ENCODE peak calls at places on chromosomes 7 and 10, in five cellular contexts. One of them, this sample, is unnamed.

GRCh38 chr10:110634527-110635209 is 9.5 kb upstream of the RBM20 start:
- DNase-seq in AG09309: no peak
- DNase-seq in cardiac fibroblast: no peak
- DNase-seq in upper lobe of right lung: no peak
- DNase-seq in HFF-Myc: no peak
- DNase-seq in this sample: no peak

GRCh38 chr7:63067897-63068585 is 930.6 kb upstream of the ZNF722 start:
- DNase-seq in AG09309: no peak
- DNase-seq in cardiac fibroblast: no peak
- DNase-seq in upper lobe of right lung: peak; percentile 78
- DNase-seq in HFF-Myc: no peak
- DNase-seq in this sample: no peak

GRCh38 chr7:117719377-117719776 is 153.9 kb downstream of the CTTNBP2 start:
- DNase-seq in AG09309: no peak
- DNase-seq in cardiac fibroblast: no peak
- DNase-seq in upper lobe of right lung: no peak
- DNase-seq in HFF-Myc: no peak
- DNase-seq in this sample: no peak

GRCh38 chr10:42753126-42753506 is 29.5 kb upstream of the BMS1 start:
- DNase-seq in AG09309: peak; percentile 14
- DNase-seq in cardiac fibroblast: peak; percentile 77
- DNase-seq in upper lobe of right lung: peak; percentile 87
- DNase-seq in HFF-Myc: peak; percentile 27
- DNase-seq in this sample: peak; percentile 8

GRCh38 chr10:124301736-124302135 is 117.0 kb downstream of the OAT start:
- DNase-seq in AG09309: no peak
- DNase-seq in cardiac fibroblast: no peak
- DNase-seq in upper lobe of right lung: peak; percentile 53
- DNase-seq in HFF-Myc: no peak
- DNase-seq in this sample: no peak

GRCh38 chr10:60286436-60287023 is 103.1 kb downstream of the ANK3 start:
- DNase-seq in AG09309: no peak
- DNase-seq in cardiac fibroblast: peak; percentile 56
- DNase-seq in upper lobe of right lung: no peak
- DNase-seq in HFF-Myc: no peak
- DNase-seq in this sample: no peak

GRCh38 chr10:6039711-6040110 is 22.5 kb downstream of the IL2RA start:
- DNase-seq in AG09309: no peak
- DNase-seq in cardiac fibroblast: no peak
- DNase-seq in upper lobe of right lung: no peak
- DNase-seq in HFF-Myc: no peak
- DNase-seq in this sample: no peak

GRCh38 chr7:121126801-121127534 is 138.5 kb downstream of the CPED1 start:
- DNase-seq in AG09309: no peak
- DNase-seq in cardiac fibroblast: peak; percentile 57
- DNase-seq in upper lobe of right lung: no peak
- DNase-seq in HFF-Myc: no peak
- DNase-seq in this sample: peak; percentile 31

GRCh38 chr10:71927669-71928592 is 36.3 kb upstream of the CHST3 start:
- DNase-seq in AG09309: peak; percentile 20
- DNase-seq in cardiac fibroblast: peak; percentile 26
- DNase-seq in upper lobe of right lung: no peak
- DNase-seq in HFF-Myc: no peak
- DNase-seq in this sample: no peak

GRCh38 chr10:18438356-18439126 is 212.8 kb downstream of the NSUN6 start:
- DNase-seq in AG09309: no peak
- DNase-seq in cardiac fibroblast: no peak
- DNase-seq in upper lobe of right lung: no peak
- DNase-seq in HFF-Myc: no peak
- DNase-seq in this sample: no peak

GRCh38 chr7:18961997-18962396 is 155.4 kb downstream of the TWIST1 start:
- DNase-seq in AG09309: no peak
- DNase-seq in cardiac fibroblast: peak; percentile 48
- DNase-seq in upper lobe of right lung: no peak
- DNase-seq in HFF-Myc: no peak
- DNase-seq in this sample: peak; percentile 19

GRCh38 chr10:50851884-50852671 is 33.3 kb downstream of the A1CF start:
- DNase-seq in AG09309: no peak
- DNase-seq in cardiac fibroblast: no peak
- DNase-seq in upper lobe of right lung: no peak
- DNase-seq in HFF-Myc: no peak
- DNase-seq in this sample: no peak

GRCh38 chr7:106770191-106770590 is 94.9 kb upstream of the PIK3CG start:
- DNase-seq in AG09309: peak; percentile 59
- DNase-seq in cardiac fibroblast: peak; percentile 66
- DNase-seq in upper lobe of right lung: no peak
- DNase-seq in HFF-Myc: peak; percentile 53
- DNase-seq in this sample: peak; percentile 73

GRCh38 chr10:85976267-85976793 is 390.3 kb downstream of the GRID1 start:
- DNase-seq in AG09309: no peak
- DNase-seq in cardiac fibroblast: no peak
- DNase-seq in upper lobe of right lung: no peak
- DNase-seq in HFF-Myc: no peak
- DNase-seq in this sample: no peak

GRCh38 chr7:32357535-32358277 is 132.5 kb downstream of the LSM5 start:
- DNase-seq in AG09309: no peak
- DNase-seq in cardiac fibroblast: no peak
- DNase-seq in upper lobe of right lung: no peak
- DNase-seq in HFF-Myc: no peak
- DNase-seq in this sample: no peak

GRCh38 chr7:156473476-156474240 is 166.9 kb upstream of the RNF32 start:
- DNase-seq in AG09309: no peak
- DNase-seq in cardiac fibroblast: peak; percentile 41
- DNase-seq in upper lobe of right lung: no peak
- DNase-seq in HFF-Myc: no peak
- DNase-seq in this sample: peak; percentile 11

GRCh38 chr10:98242823-98243222 is 25.2 kb downstream of the LOXL4 start:
- DNase-seq in AG09309: no peak
- DNase-seq in cardiac fibroblast: peak; percentile 64
- DNase-seq in upper lobe of right lung: no peak
- DNase-seq in HFF-Myc: no peak
- DNase-seq in this sample: peak; percentile 35
- TF ChIP-seq CTCF in AG09309: peak; percentile 53
- TF ChIP-seq CTCF in cardiac fibroblast: peak; percentile 33
- TF ChIP-seq CTCF in upper lobe of right lung: peak; percentile 34
- TF ChIP-seq CTCF in HFF-Myc: peak; percentile 44
- TF ChIP-seq CTCF in this sample: peak; percentile 58

GRCh38 chr10:97850446-97850845 is 803 bp downstream of the GOLGA7B start:
- DNase-seq in AG09309: no peak
- DNase-seq in cardiac fibroblast: no peak
- DNase-seq in upper lobe of right lung: no peak
- DNase-seq in HFF-Myc: no peak
- DNase-seq in this sample: no peak
- H3K4me3 ChIP-seq in AG09309: no peak overlapping the region
- H3K4me3 ChIP-seq in cardiac fibroblast: no peak overlapping the region
- H3K4me3 ChIP-seq in upper lobe of right lung: peak overlapping the region; percentile 25
- H3K4me3 ChIP-seq in HFF-Myc: no peak overlapping the region
- H3K4me3 ChIP-seq in this sample: no peak overlapping the region

DNA sequence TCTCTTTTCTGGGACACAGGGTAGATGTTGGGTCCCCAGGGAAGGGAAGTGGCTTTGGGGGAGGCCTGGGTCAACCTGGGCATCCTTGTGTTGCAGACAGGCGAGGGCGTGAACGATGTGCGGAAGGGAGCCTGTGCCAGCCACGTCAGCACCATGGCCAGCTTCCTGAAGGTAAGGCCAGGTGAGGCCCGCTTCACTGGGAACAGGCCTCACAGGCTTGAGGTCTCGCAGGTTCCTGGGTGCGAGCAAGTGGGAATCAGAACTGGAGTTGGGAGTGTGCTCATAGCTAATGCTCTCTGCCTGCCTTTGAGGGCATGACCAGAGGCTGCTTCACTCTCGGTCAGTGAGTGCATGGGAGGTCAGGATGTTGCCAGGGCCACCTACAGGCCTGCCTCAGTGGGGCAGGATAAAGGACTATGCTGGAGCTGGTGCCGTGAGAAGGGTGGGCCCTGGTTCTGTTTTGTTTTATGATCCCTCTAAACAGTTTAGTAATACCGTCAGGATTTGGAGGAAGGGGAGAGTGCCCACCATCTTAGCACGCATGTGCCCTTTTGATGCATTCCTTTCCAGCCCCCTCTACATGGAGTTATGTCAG is 8.4 kb downstream of the DBNL start:
- DNase-seq in AG09309: no peak
- DNase-seq in cardiac fibroblast: no peak
- DNase-seq in upper lobe of right lung: peak; percentile 49
- DNase-seq in HFF-Myc: no peak
- DNase-seq in this sample: no peak
- TF ChIP-seq CTCF in AG09309: no peak
- TF ChIP-seq CTCF in cardiac fibroblast: peak; percentile 5
- TF ChIP-seq CTCF in upper lobe of right lung: no peak
- TF ChIP-seq CTCF in HFF-Myc: no peak
- TF ChIP-seq CTCF in this sample: no peak

GRCh38 chr7:40354736-40355135 is 219.9 kb downstream of the SUGCT start:
- DNase-seq in AG09309: no peak
- DNase-seq in cardiac fibroblast: no peak
- DNase-seq in upper lobe of right lung: no peak
- DNase-seq in HFF-Myc: no peak
- DNase-seq in this sample: no peak

GRCh38 chr7:40356871-40357676 is 222.3 kb downstream of the SUGCT start:
- DNase-seq in AG09309: no peak
- DNase-seq in cardiac fibroblast: peak; percentile 14
- DNase-seq in upper lobe of right lung: no peak
- DNase-seq in HFF-Myc: no peak
- DNase-seq in this sample: no peak

DNA sequence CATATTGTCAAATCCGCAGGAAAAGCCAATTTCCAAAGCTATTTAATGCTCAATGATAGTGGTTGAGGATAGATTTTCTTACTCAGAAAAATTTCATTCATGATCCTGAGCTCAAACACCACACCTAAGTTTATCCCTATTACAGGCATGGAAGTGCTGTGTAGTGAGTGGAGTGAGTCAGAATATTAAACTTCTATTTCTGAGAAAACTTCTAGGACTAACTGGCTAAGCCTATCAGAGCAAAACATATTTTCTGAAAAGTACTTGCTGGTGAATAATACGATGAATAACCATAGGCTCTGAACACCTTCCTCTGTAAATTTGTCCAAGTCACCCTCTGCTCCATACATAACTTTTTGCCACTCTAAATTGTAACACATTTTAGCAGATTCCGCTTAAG is 221.5 kb downstream of the SUGCT start:
- DNase-seq in AG09309: no peak
- DNase-seq in cardiac fibroblast: no peak
- DNase-seq in upper lobe of right lung: no peak
- DNase-seq in HFF-Myc: no peak
- DNase-seq in this sample: no peak
- H3K4me3 ChIP-seq in AG09309: no peak overlapping the region
- H3K4me3 ChIP-seq in cardiac fibroblast: no peak overlapping the region
- H3K4me3 ChIP-seq in upper lobe of right lung: no peak overlapping the region
- H3K4me3 ChIP-seq in HFF-Myc: no peak overlapping the region
- H3K4me3 ChIP-seq in this sample: no peak overlapping the region

GRCh38 chr7:36131026-36131425 is 22.0 kb upstream of the EEPD1 start:
- DNase-seq in AG09309: no peak
- DNase-seq in cardiac fibroblast: no peak
- DNase-seq in upper lobe of right lung: no peak
- DNase-seq in HFF-Myc: no peak
- DNase-seq in this sample: no peak

GRCh38 chr7:36129048-36129534 is 24.0 kb upstream of the EEPD1 start:
- DNase-seq in AG09309: no peak
- DNase-seq in cardiac fibroblast: peak; percentile 74
- DNase-seq in upper lobe of right lung: no peak
- DNase-seq in HFF-Myc: no peak
- DNase-seq in this sample: no peak

GRCh38 chr7:36128448-36129047 is 24.5 kb upstream of the EEPD1 start:
- DNase-seq in AG09309: peak; percentile 68
- DNase-seq in cardiac fibroblast: peak; percentile 88
- DNase-seq in upper lobe of right lung: no peak
- DNase-seq in HFF-Myc: peak; percentile 71
- DNase-seq in this sample: peak; percentile 93

GRCh38 chr7:36130236-36130945 is 22.7 kb upstream of the EEPD1 start:
- DNase-seq in AG09309: no peak
- DNase-seq in cardiac fibroblast: no peak
- DNase-seq in upper lobe of right lung: no peak
- DNase-seq in HFF-Myc: no peak
- DNase-seq in this sample: no peak

GRCh38 chr7:36127075-36127740 is 25.8 kb upstream of the EEPD1 start:
- DNase-seq in AG09309: no peak
- DNase-seq in cardiac fibroblast: no peak
- DNase-seq in upper lobe of right lung: no peak
- DNase-seq in HFF-Myc: no peak
- DNase-seq in this sample: no peak
- TF ChIP-seq CTCF in AG09309: peak; percentile 19
- TF ChIP-seq CTCF in cardiac fibroblast: no peak
- TF ChIP-seq CTCF in upper lobe of right lung: no peak
- TF ChIP-seq CTCF in HFF-Myc: no peak
- TF ChIP-seq CTCF in this sample: no peak

GRCh38 chr7:100722480-100723212 is 2.4 kb downstream of the EPO start:
- DNase-seq in AG09309: no peak
- DNase-seq in cardiac fibroblast: no peak
- DNase-seq in upper lobe of right lung: no peak
- DNase-seq in HFF-Myc: no peak
- DNase-seq in this sample: no peak

GRCh38 chr7:100720645-100721504 is 607 bp downstream of the EPO start:
- DNase-seq in AG09309: no peak
- DNase-seq in cardiac fibroblast: no peak
- DNase-seq in upper lobe of right lung: no peak
- DNase-seq in HFF-Myc: no peak
- DNase-seq in this sample: no peak

GRCh38 chr7:100721505-100721812 is 1.2 kb downstream of the EPO start:
- DNase-seq in AG09309: no peak
- DNase-seq in cardiac fibroblast: no peak
- DNase-seq in upper lobe of right lung: no peak
- DNase-seq in HFF-Myc: no peak
- DNase-seq in this sample: no peak

GRCh38 chr7:100720320-100720644 is at the start of gene EPO:
- DNase-seq in AG09309: no peak
- DNase-seq in cardiac fibroblast: no peak
- DNase-seq in upper lobe of right lung: no peak
- DNase-seq in HFF-Myc: no peak
- DNase-seq in this sample: no peak

GRCh38 chr7:100719523-100720319 is 547 bp upstream of the EPO start:
- DNase-seq in AG09309: peak; percentile 31
- DNase-seq in cardiac fibroblast: peak; percentile 45
- DNase-seq in upper lobe of right lung: no peak
- DNase-seq in HFF-Myc: no peak
- DNase-seq in this sample: no peak
- H3K4me3 ChIP-seq in AG09309: no peak overlapping the region
- H3K4me3 ChIP-seq in cardiac fibroblast: no peak overlapping the region
- H3K4me3 ChIP-seq in upper lobe of right lung: no peak overlapping the region
- H3K4me3 ChIP-seq in HFF-Myc: no peak overlapping the region
- H3K4me3 ChIP-seq in this sample: no peak overlapping the region

DNA sequence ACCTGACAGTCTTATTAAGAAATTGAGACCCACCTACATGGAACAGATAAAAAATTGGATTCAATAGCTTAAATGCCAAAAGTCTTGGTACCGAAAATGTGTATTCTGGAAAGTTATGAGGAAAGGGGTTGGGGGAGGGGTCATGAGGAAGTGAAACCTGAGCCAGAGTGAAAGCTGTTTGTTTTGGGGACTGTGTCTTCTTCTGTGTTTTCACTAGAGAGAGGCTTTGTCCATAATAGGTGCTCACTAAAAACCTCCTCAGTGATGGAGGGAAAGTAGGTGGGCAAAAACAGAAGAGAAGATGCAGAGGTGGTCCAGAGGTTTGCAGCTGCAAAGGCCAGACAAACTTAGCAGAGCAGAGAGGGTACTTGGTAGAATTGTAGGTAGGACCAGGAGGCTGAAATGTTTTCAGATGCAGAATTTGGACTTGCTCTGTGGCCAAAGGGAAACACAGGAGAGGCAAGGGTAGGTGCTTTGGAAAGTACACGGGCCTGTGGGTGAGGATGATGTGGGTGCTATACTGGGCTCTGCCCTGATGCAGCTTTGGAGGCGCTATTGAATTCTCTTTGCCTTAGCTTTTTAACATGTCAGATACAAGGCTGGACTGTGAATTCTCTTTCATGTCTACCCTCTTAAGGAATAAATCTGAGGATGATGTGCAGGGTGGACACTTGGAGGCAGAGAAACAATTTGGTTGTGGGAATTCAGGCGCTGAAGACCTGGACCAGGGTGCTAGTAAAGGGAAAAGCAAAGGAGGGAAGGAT is 254.6 kb downstream of the PTEN start:
- DNase-seq in AG09309: no peak
- DNase-seq in cardiac fibroblast: no peak
- DNase-seq in upper lobe of right lung: no peak
- DNase-seq in HFF-Myc: no peak
- DNase-seq in this sample: no peak
- TF ChIP-seq CTCF in AG09309: no peak
- TF ChIP-seq CTCF in cardiac fibroblast: peak; percentile 18
- TF ChIP-seq CTCF in upper lobe of right lung: no peak
- TF ChIP-seq CTCF in HFF-Myc: no peak
- TF ChIP-seq CTCF in this sample: no peak

This sample was measured in astrocyte of the cerebellum.